ENCODE peak calls at places on chromosomes 11 and 22, in nine cellular contexts. One of them, this sample, is unnamed.

GRCh38 chr11:73168925-73169579 is 26.9 kb upstream of the FCHSD2 start:
- DNase-seq in fibroblast of the conjunctiva: no peak
- DNase-seq in T-helper 1 cell: no peak
- DNase-seq in SK-MEL-5: peak; percentile 11
- DNase-seq in A172: no peak
- DNase-seq in NCI-H748 treated with DMSO at 0.1 percent for 48 hours: no peak
- DNase-seq in NCI-H345: no peak
- DNase-seq in cardiac fibroblast: no peak
- DNase-seq in amygdala: no peak
- DNase-seq in this sample: no peak

GRCh38 chr22:34493471-34493870 is 572.5 kb upstream of the ISX start:
- DNase-seq in NCI-H748 treated with DMSO at 0.1 percent for 48 hours: no peak
- DNase-seq in fibroblast of the conjunctiva: no peak
- DNase-seq in SK-MEL-5: no peak
- DNase-seq in cardiac fibroblast: no peak
- DNase-seq in T-helper 1 cell: no peak
- DNase-seq in amygdala: no peak
- DNase-seq in NCI-H345: no peak
- DNase-seq in A172: no peak
- DNase-seq in this sample: no peak

GRCh38 chr11:103047837-103048236 is 44.1 kb downstream of the DCUN1D5 start:
- DNase-seq in T-helper 1 cell: no peak
- DNase-seq in NCI-H748 treated with DMSO at 0.1 percent for 48 hours: no peak
- DNase-seq in cardiac fibroblast: no peak
- DNase-seq in A172: no peak
- DNase-seq in NCI-H345: no peak
- DNase-seq in amygdala: no peak
- DNase-seq in fibroblast of the conjunctiva: no peak
- DNase-seq in SK-MEL-5: no peak
- DNase-seq in this sample: no peak

GRCh38 chr22:46203590-46203980 is 46.5 kb downstream of the CDPF1 start:
- DNase-seq in cardiac fibroblast: no peak
- DNase-seq in NCI-H345: no peak
- DNase-seq in SK-MEL-5: no peak
- DNase-seq in fibroblast of the conjunctiva: no peak
- DNase-seq in T-helper 1 cell: no peak
- DNase-seq in amygdala: no peak
- DNase-seq in NCI-H748 treated with DMSO at 0.1 percent for 48 hours: no peak
- DNase-seq in A172: no peak
- DNase-seq in this sample: no peak

GRCh38 chr22:29225422-29226090 is 19.9 kb downstream of the EMID1 start:
- DNase-seq in A172: no peak
- DNase-seq in amygdala: no peak
- DNase-seq in NCI-H748 treated with DMSO at 0.1 percent for 48 hours: no peak
- DNase-seq in SK-MEL-5: no peak
- DNase-seq in cardiac fibroblast: peak; percentile 44
- DNase-seq in T-helper 1 cell: no peak
- DNase-seq in NCI-H345: no peak
- DNase-seq in fibroblast of the conjunctiva: no peak
- DNase-seq in this sample: no peak

GRCh38 chr11:2825261-2825885 is 60.2 kb downstream of the CDKN1C start:
- DNase-seq in NCI-H748 treated with DMSO at 0.1 percent for 48 hours: no peak
- DNase-seq in A172: peak; percentile 96
- DNase-seq in cardiac fibroblast: peak; percentile 53
- DNase-seq in SK-MEL-5: no peak
- DNase-seq in T-helper 1 cell: no peak
- DNase-seq in fibroblast of the conjunctiva: peak; percentile 65
- DNase-seq in amygdala: no peak
- DNase-seq in NCI-H345: no peak
- DNase-seq in this sample: no peak

GRCh38 chr11:78646564-78647185 is 72.0 kb upstream of the NARS2 start:
- DNase-seq in NCI-H748 treated with DMSO at 0.1 percent for 48 hours: peak; percentile 67
- DNase-seq in T-helper 1 cell: peak; percentile 25
- DNase-seq in cardiac fibroblast: peak; percentile 56
- DNase-seq in A172: peak; percentile 57
- DNase-seq in amygdala: no peak
- DNase-seq in fibroblast of the conjunctiva: peak; percentile 14
- DNase-seq in SK-MEL-5: peak; percentile 59
- DNase-seq in NCI-H345: peak; percentile 79
- DNase-seq in this sample: peak; percentile 22

GRCh38 chr22:38802671-38803121 is 8.8 kb upstream of the DNAL4 start:
- DNase-seq in cardiac fibroblast: peak; percentile 98
- DNase-seq in SK-MEL-5: peak; percentile 63
- DNase-seq in NCI-H345: peak; percentile 66
- DNase-seq in A172: peak; percentile 68
- DNase-seq in fibroblast of the conjunctiva: peak; percentile 89
- DNase-seq in NCI-H748 treated with DMSO at 0.1 percent for 48 hours: no peak
- DNase-seq in amygdala: no peak
- DNase-seq in T-helper 1 cell: no peak
- DNase-seq in this sample: peak; percentile 36

GRCh38 chr11:12862761-12863469 is 146.2 kb upstream of the RASSF10 start:
- DNase-seq in SK-MEL-5: no peak
- DNase-seq in amygdala: peak; percentile 67
- DNase-seq in A172: peak; percentile 73
- DNase-seq in NCI-H345: no peak
- DNase-seq in cardiac fibroblast: peak; percentile 77
- DNase-seq in fibroblast of the conjunctiva: no peak
- DNase-seq in T-helper 1 cell: no peak
- DNase-seq in NCI-H748 treated with DMSO at 0.1 percent for 48 hours: no peak
- DNase-seq in this sample: peak; percentile 51

GRCh38 chr11:80473562-80473961 is 1032.7 kb upstream of the TENM4 start:
- DNase-seq in NCI-H345: no peak
- DNase-seq in T-helper 1 cell: no peak
- DNase-seq in fibroblast of the conjunctiva: no peak
- DNase-seq in amygdala: no peak
- DNase-seq in A172: no peak
- DNase-seq in NCI-H748 treated with DMSO at 0.1 percent for 48 hours: no peak
- DNase-seq in SK-MEL-5: no peak
- DNase-seq in cardiac fibroblast: no peak
- DNase-seq in this sample: no peak

GRCh38 chr11:86745571-86745970 is 54.8 kb upstream of the PRSS23 start:
- DNase-seq in NCI-H345: no peak
- DNase-seq in NCI-H748 treated with DMSO at 0.1 percent for 48 hours: no peak
- DNase-seq in T-helper 1 cell: no peak
- DNase-seq in cardiac fibroblast: no peak
- DNase-seq in SK-MEL-5: no peak
- DNase-seq in fibroblast of the conjunctiva: no peak
- DNase-seq in A172: no peak
- DNase-seq in amygdala: no peak
- DNase-seq in this sample: no peak

GRCh38 chr22:46681010-46681409 is 57.0 kb downstream of the CERK start:
- DNase-seq in NCI-H345: no peak
- DNase-seq in cardiac fibroblast: no peak
- DNase-seq in fibroblast of the conjunctiva: no peak
- DNase-seq in SK-MEL-5: peak; percentile 70
- DNase-seq in amygdala: no peak
- DNase-seq in T-helper 1 cell: no peak
- DNase-seq in A172: no peak
- DNase-seq in NCI-H748 treated with DMSO at 0.1 percent for 48 hours: no peak
- DNase-seq in this sample: no peak

GRCh38 chr11:107705027-107705426 is 6.8 kb downstream of the SLN start:
- DNase-seq in cardiac fibroblast: peak; percentile 93
- DNase-seq in T-helper 1 cell: no peak
- DNase-seq in SK-MEL-5: no peak
- DNase-seq in amygdala: no peak
- DNase-seq in NCI-H748 treated with DMSO at 0.1 percent for 48 hours: no peak
- DNase-seq in A172: peak; percentile 78
- DNase-seq in NCI-H345: no peak
- DNase-seq in fibroblast of the conjunctiva: peak; percentile 33
- DNase-seq in this sample: no peak

GRCh38 chr11:67639438-67639859 is at the start of gene TBX10:
- DNase-seq in NCI-H345: no peak
- DNase-seq in SK-MEL-5: no peak
- DNase-seq in fibroblast of the conjunctiva: no peak
- DNase-seq in cardiac fibroblast: no peak
- DNase-seq in amygdala: no peak
- DNase-seq in T-helper 1 cell: no peak
- DNase-seq in NCI-H748 treated with DMSO at 0.1 percent for 48 hours: no peak
- DNase-seq in A172: no peak
- DNase-seq in this sample: no peak

GRCh38 chr11:106717222-106717621 is 301.1 kb downstream of the GUCY1A2 start:
- DNase-seq in fibroblast of the conjunctiva: no peak
- DNase-seq in NCI-H748 treated with DMSO at 0.1 percent for 48 hours: no peak
- DNase-seq in amygdala: no peak
- DNase-seq in A172: no peak
- DNase-seq in NCI-H345: no peak
- DNase-seq in SK-MEL-5: no peak
- DNase-seq in T-helper 1 cell: no peak
- DNase-seq in cardiac fibroblast: no peak
- DNase-seq in this sample: no peak

GRCh38 chr11:46912526-46913150 is 5.7 kb downstream of the LRP4 start:
- DNase-seq in A172: peak; percentile 27
- DNase-seq in cardiac fibroblast: no peak
- DNase-seq in NCI-H345: peak; percentile 77
- DNase-seq in T-helper 1 cell: no peak
- DNase-seq in SK-MEL-5: peak; percentile 79
- DNase-seq in amygdala: no peak
- DNase-seq in fibroblast of the conjunctiva: no peak
- DNase-seq in NCI-H748 treated with DMSO at 0.1 percent for 48 hours: peak; percentile 43
- DNase-seq in this sample: no peak

GRCh38 chr11:117843666-117844484 is 19.3 kb upstream of the FXYD2 start:
- DNase-seq in SK-MEL-5: peak; percentile 63
- DNase-seq in T-helper 1 cell: peak; percentile 69
- DNase-seq in fibroblast of the conjunctiva: peak; percentile 49
- DNase-seq in NCI-H345: peak; percentile 64
- DNase-seq in A172: peak; percentile 27
- DNase-seq in NCI-H748 treated with DMSO at 0.1 percent for 48 hours: peak; percentile 15
- DNase-seq in cardiac fibroblast: peak; percentile 77
- DNase-seq in amygdala: peak; percentile 59
- DNase-seq in this sample: no peak

GRCh38 chr22:20589614-20590476 is 82.4 kb downstream of the MED15 start:
- DNase-seq in fibroblast of the conjunctiva: no peak
- DNase-seq in NCI-H345: no peak
- DNase-seq in SK-MEL-5: no peak
- DNase-seq in amygdala: no peak
- DNase-seq in A172: no peak
- DNase-seq in cardiac fibroblast: no peak
- DNase-seq in NCI-H748 treated with DMSO at 0.1 percent for 48 hours: no peak
- DNase-seq in T-helper 1 cell: no peak
- DNase-seq in this sample: no peak

GRCh38 chr22:43985532-43985931 is 30.3 kb downstream of the SAMM50 start:
- DNase-seq in NCI-H345: no peak
- DNase-seq in amygdala: no peak
- DNase-seq in A172: no peak
- DNase-seq in NCI-H748 treated with DMSO at 0.1 percent for 48 hours: no peak
- DNase-seq in T-helper 1 cell: no peak
- DNase-seq in SK-MEL-5: peak; percentile 67
- DNase-seq in fibroblast of the conjunctiva: no peak
- DNase-seq in cardiac fibroblast: peak; percentile 31
- DNase-seq in this sample: no peak

GRCh38 chr11:107856981-107857517 is 1.5 kb downstream of the SLC35F2 start:
- DNase-seq in fibroblast of the conjunctiva: no peak
- DNase-seq in A172: peak; percentile 27
- DNase-seq in NCI-H345: no peak
- DNase-seq in T-helper 1 cell: no peak
- DNase-seq in amygdala: no peak
- DNase-seq in SK-MEL-5: peak; percentile 40
- DNase-seq in NCI-H748 treated with DMSO at 0.1 percent for 48 hours: no peak
- DNase-seq in cardiac fibroblast: no peak
- DNase-seq in this sample: no peak

GRCh38 chr11:24311974-24312373 is 184.9 kb upstream of the LUZP2 start:
- DNase-seq in T-helper 1 cell: no peak
- DNase-seq in fibroblast of the conjunctiva: no peak
- DNase-seq in NCI-H345: no peak
- DNase-seq in A172: no peak
- DNase-seq in cardiac fibroblast: no peak
- DNase-seq in SK-MEL-5: no peak
- DNase-seq in NCI-H748 treated with DMSO at 0.1 percent for 48 hours: no peak
- DNase-seq in amygdala: no peak
- DNase-seq in this sample: no peak

GRCh38 chr22:24703101-24703500 is 71.4 kb downstream of the PIWIL3 start:
- DNase-seq in amygdala: no peak
- DNase-seq in fibroblast of the conjunctiva: no peak
- DNase-seq in SK-MEL-5: peak; percentile 87
- DNase-seq in NCI-H748 treated with DMSO at 0.1 percent for 48 hours: no peak
- DNase-seq in A172: no peak
- DNase-seq in cardiac fibroblast: peak; percentile 41
- DNase-seq in T-helper 1 cell: no peak
- DNase-seq in NCI-H345: peak; percentile 59
- DNase-seq in this sample: no peak

GRCh38 chr11:61150656-61151544 is 10.3 kb downstream of the VPS37C start:
- DNase-seq in A172: no peak
- DNase-seq in fibroblast of the conjunctiva: no peak
- DNase-seq in NCI-H748 treated with DMSO at 0.1 percent for 48 hours: no peak
- DNase-seq in cardiac fibroblast: no peak
- DNase-seq in T-helper 1 cell: no peak
- DNase-seq in NCI-H345: no peak
- DNase-seq in SK-MEL-5: no peak
- DNase-seq in amygdala: no peak
- DNase-seq in this sample: no peak

GRCh38 chr11:9057032-9057431 is 34.4 kb downstream of the SCUBE2 start:
- DNase-seq in NCI-H748 treated with DMSO at 0.1 percent for 48 hours: peak; percentile 79
- DNase-seq in fibroblast of the conjunctiva: peak; percentile 4
- DNase-seq in SK-MEL-5: no peak
- DNase-seq in A172: no peak
- DNase-seq in amygdala: no peak
- DNase-seq in NCI-H345: no peak
- DNase-seq in cardiac fibroblast: no peak
- DNase-seq in T-helper 1 cell: no peak
- DNase-seq in this sample: peak; percentile 16

GRCh38 chr22:37498289-37498909 is 12.2 kb upstream of the MFNG start:
- DNase-seq in NCI-H748 treated with DMSO at 0.1 percent for 48 hours: no peak
- DNase-seq in cardiac fibroblast: no peak
- DNase-seq in SK-MEL-5: peak; percentile 60
- DNase-seq in A172: peak; percentile 25
- DNase-seq in amygdala: no peak
- DNase-seq in fibroblast of the conjunctiva: no peak
- DNase-seq in NCI-H345: peak; percentile 31
- DNase-seq in T-helper 1 cell: peak; percentile 62
- DNase-seq in this sample: no peak

GRCh38 chr11:2382927-2383822 is 6.1 kb downstream of the CD81 start:
- DNase-seq in T-helper 1 cell: no peak
- DNase-seq in SK-MEL-5: no peak
- DNase-seq in fibroblast of the conjunctiva: no peak
- DNase-seq in A172: peak; percentile 84
- DNase-seq in NCI-H345: no peak
- DNase-seq in NCI-H748 treated with DMSO at 0.1 percent for 48 hours: no peak
- DNase-seq in cardiac fibroblast: peak; percentile 68
- DNase-seq in amygdala: no peak
- DNase-seq in this sample: no peak

GRCh38 chr11:115626414-115626813 is 122.2 kb upstream of the CADM1 start:
- DNase-seq in fibroblast of the conjunctiva: no peak
- DNase-seq in NCI-H345: no peak
- DNase-seq in T-helper 1 cell: no peak
- DNase-seq in NCI-H748 treated with DMSO at 0.1 percent for 48 hours: no peak
- DNase-seq in cardiac fibroblast: no peak
- DNase-seq in SK-MEL-5: no peak
- DNase-seq in amygdala: no peak
- DNase-seq in A172: peak; percentile 4
- DNase-seq in this sample: no peak

GRCh38 chr22:36585841-36586240 is 56.9 kb upstream of the EIF3D start:
- DNase-seq in A172: peak; percentile 40
- DNase-seq in SK-MEL-5: peak; percentile 74
- DNase-seq in cardiac fibroblast: no peak
- DNase-seq in T-helper 1 cell: no peak
- DNase-seq in NCI-H748 treated with DMSO at 0.1 percent for 48 hours: no peak
- DNase-seq in fibroblast of the conjunctiva: no peak
- DNase-seq in NCI-H345: peak; percentile 72
- DNase-seq in amygdala: no peak
- DNase-seq in this sample: no peak

GRCh38 chr22:30208631-30209603 is 37.6 kb downstream of the LIF start:
- DNase-seq in fibroblast of the conjunctiva: no peak
- DNase-seq in A172: peak; percentile 82
- DNase-seq in NCI-H345: no peak
- DNase-seq in T-helper 1 cell: no peak
- DNase-seq in cardiac fibroblast: peak; percentile 88
- DNase-seq in SK-MEL-5: no peak
- DNase-seq in amygdala: no peak
- DNase-seq in NCI-H748 treated with DMSO at 0.1 percent for 48 hours: no peak
- DNase-seq in this sample: peak; percentile 72

GRCh38 chr22:43885786-43886185 is 6.0 kb downstream of the PNPLA5 start:
- DNase-seq in NCI-H748 treated with DMSO at 0.1 percent for 48 hours: no peak
- DNase-seq in fibroblast of the conjunctiva: no peak
- DNase-seq in SK-MEL-5: no peak
- DNase-seq in T-helper 1 cell: no peak
- DNase-seq in A172: no peak
- DNase-seq in cardiac fibroblast: no peak
- DNase-seq in amygdala: no peak
- DNase-seq in NCI-H345: no peak
- DNase-seq in this sample: no peak

GRCh38 chr11:2573240-2574042 is 126.4 kb downstream of the KCNQ1OT1 start:
- DNase-seq in amygdala: no peak
- DNase-seq in cardiac fibroblast: no peak
- DNase-seq in fibroblast of the conjunctiva: no peak
- DNase-seq in T-helper 1 cell: no peak
- DNase-seq in NCI-H748 treated with DMSO at 0.1 percent for 48 hours: no peak
- DNase-seq in NCI-H345: no peak
- DNase-seq in A172: no peak
- DNase-seq in SK-MEL-5: no peak
- DNase-seq in this sample: no peak

This sample was measured in brain pericyte.